ENCODE peak calls at places on chromosomes 2 and 18, in nine cellular contexts. One of them, this sample, is unnamed. For H3K36me3, the result is how much of the 10 kb centered on the place peaks cover.

GRCh38 chr2:226247289-226248275 is 552.0 kb downstream of the IRS1 start:
- DNase-seq in K562: no peak
- DNase-seq in Peyer's patch: no peak
- DNase-seq in kidney: no peak
- DNase-seq in adrenal gland: no peak
- DNase-seq in brain microvascular endothelial cell: no peak
- DNase-seq in A673: no peak
- DNase-seq in left ventricle myocardium inferior: no peak
- DNase-seq in pancreas: no peak
- DNase-seq in this sample: no peak

GRCh38 chr18:61972389-61973264 is 79.8 kb upstream of the RNF152 start:
- DNase-seq in K562: no peak
- DNase-seq in Peyer's patch: no peak
- DNase-seq in kidney: no peak
- DNase-seq in adrenal gland: no peak
- DNase-seq in brain microvascular endothelial cell: no peak
- DNase-seq in A673: no peak
- DNase-seq in left ventricle myocardium inferior: no peak
- DNase-seq in pancreas: no peak
- DNase-seq in this sample: no peak

GRCh38 chr2:128511731-128512663 is 193.3 kb upstream of the HS6ST1 start:
- DNase-seq in K562: no peak
- DNase-seq in Peyer's patch: no peak
- DNase-seq in kidney: no peak
- DNase-seq in adrenal gland: no peak
- DNase-seq in brain microvascular endothelial cell: no peak
- DNase-seq in A673: no peak
- DNase-seq in left ventricle myocardium inferior: no peak
- DNase-seq in pancreas: no peak
- DNase-seq in this sample: peak

GRCh38 chr2:207067476-207067875 is 98.3 kb downstream of the KLF7 start:
- DNase-seq in K562: no peak
- DNase-seq in Peyer's patch: no peak
- DNase-seq in kidney: no peak
- DNase-seq in adrenal gland: peak
- DNase-seq in brain microvascular endothelial cell: no peak
- DNase-seq in A673: no peak
- DNase-seq in left ventricle myocardium inferior: no peak
- DNase-seq in pancreas: no peak
- DNase-seq in this sample: no peak

GRCh38 chr2:100817388-100817985 is 2.5 kb upstream of the NPAS2 start:
- DNase-seq in K562: no peak
- DNase-seq in Peyer's patch: peak
- DNase-seq in kidney: no peak
- DNase-seq in adrenal gland: no peak
- DNase-seq in brain microvascular endothelial cell: no peak
- DNase-seq in A673: no peak
- DNase-seq in left ventricle myocardium inferior: no peak
- DNase-seq in pancreas: no peak
- DNase-seq in this sample: no peak

GRCh38 chr2:95058989-95059601 is 33.6 kb downstream of the MAL start:
- DNase-seq in K562: no peak
- DNase-seq in Peyer's patch: peak
- DNase-seq in kidney: peak
- DNase-seq in adrenal gland: no peak
- DNase-seq in brain microvascular endothelial cell: no peak
- DNase-seq in A673: no peak
- DNase-seq in left ventricle myocardium inferior: no peak
- DNase-seq in pancreas: no peak
- DNase-seq in this sample: no peak

GRCh38 chr2:200993097-200993496 is 29.6 kb upstream of the ORC2 start:
- DNase-seq in K562: no peak
- DNase-seq in Peyer's patch: no peak
- DNase-seq in kidney: no peak
- DNase-seq in adrenal gland: no peak
- DNase-seq in brain microvascular endothelial cell: no peak
- DNase-seq in A673: no peak
- DNase-seq in left ventricle myocardium inferior: no peak
- DNase-seq in pancreas: no peak
- DNase-seq in this sample: no peak

GRCh38 chr2:237533668-237534138 is 32.7 kb upstream of the PRLH start:
- DNase-seq in K562: no peak
- DNase-seq in Peyer's patch: no peak
- DNase-seq in kidney: no peak
- DNase-seq in adrenal gland: no peak
- DNase-seq in brain microvascular endothelial cell: peak
- DNase-seq in A673: no peak
- DNase-seq in left ventricle myocardium inferior: no peak
- DNase-seq in pancreas: no peak
- DNase-seq in this sample: no peak

GRCh38 chr2:60262178-60262577 is 291.3 kb downstream of the BCL11A start:
- DNase-seq in K562: no peak
- DNase-seq in Peyer's patch: no peak
- DNase-seq in kidney: no peak
- DNase-seq in adrenal gland: no peak
- DNase-seq in brain microvascular endothelial cell: no peak
- DNase-seq in A673: no peak
- DNase-seq in left ventricle myocardium inferior: no peak
- DNase-seq in pancreas: no peak
- DNase-seq in this sample: no peak

GRCh38 chr2:151029406-151030157 is 232.1 kb downstream of the RBM43 start:
- DNase-seq in K562: no peak
- DNase-seq in Peyer's patch: no peak
- DNase-seq in kidney: no peak
- DNase-seq in adrenal gland: no peak
- DNase-seq in brain microvascular endothelial cell: peak
- DNase-seq in A673: no peak
- DNase-seq in left ventricle myocardium inferior: no peak
- DNase-seq in pancreas: no peak
- DNase-seq in this sample: no peak

GRCh38 chr2:71313016-71313766 is 18.4 kb upstream of the ZNF638 start:
- DNase-seq in K562: no peak
- DNase-seq in Peyer's patch: no peak
- DNase-seq in kidney: no peak
- DNase-seq in adrenal gland: no peak
- DNase-seq in brain microvascular endothelial cell: no peak
- DNase-seq in A673: no peak
- DNase-seq in left ventricle myocardium inferior: no peak
- DNase-seq in pancreas: no peak
- DNase-seq in this sample: no peak

GRCh38 chr2:50952596-50952995 is 79.3 kb downstream of the NRXN1 start:
- DNase-seq in K562: no peak
- DNase-seq in Peyer's patch: no peak
- DNase-seq in kidney: no peak
- DNase-seq in adrenal gland: no peak
- DNase-seq in brain microvascular endothelial cell: peak
- DNase-seq in A673: peak
- DNase-seq in left ventricle myocardium inferior: no peak
- DNase-seq in pancreas: no peak
- DNase-seq in this sample: no peak

GRCh38 chr18:11064106-11064505 is 85.3 kb downstream of the PIEZO2 start:
- DNase-seq in K562: no peak
- DNase-seq in Peyer's patch: no peak
- DNase-seq in kidney: no peak
- DNase-seq in adrenal gland: no peak
- DNase-seq in brain microvascular endothelial cell: no peak
- DNase-seq in A673: no peak
- DNase-seq in left ventricle myocardium inferior: no peak
- DNase-seq in pancreas: no peak
- DNase-seq in this sample: no peak

GRCh38 chr18:74662622-74663021 is 65.0 kb downstream of the ZNF407 start:
- DNase-seq in K562: no peak
- DNase-seq in Peyer's patch: no peak
- DNase-seq in kidney: no peak
- DNase-seq in adrenal gland: no peak
- DNase-seq in brain microvascular endothelial cell: no peak
- DNase-seq in A673: no peak
- DNase-seq in left ventricle myocardium inferior: no peak
- DNase-seq in pancreas: no peak
- DNase-seq in this sample: no peak

GRCh38 chr2:226915846-226916360 is 80.0 kb downstream of the RHBDD1 start:
- DNase-seq in K562: no peak
- DNase-seq in Peyer's patch: no peak
- DNase-seq in kidney: no peak
- DNase-seq in adrenal gland: no peak
- DNase-seq in brain microvascular endothelial cell: peak
- DNase-seq in A673: no peak
- DNase-seq in left ventricle myocardium inferior: no peak
- DNase-seq in pancreas: no peak
- DNase-seq in this sample: no peak

GRCh38 chr2:173750332-173750731 is 214.8 kb downstream of the SP3 start:
- DNase-seq in K562: no peak
- DNase-seq in Peyer's patch: no peak
- DNase-seq in kidney: no peak
- DNase-seq in adrenal gland: no peak
- DNase-seq in brain microvascular endothelial cell: no peak
- DNase-seq in A673: peak
- DNase-seq in left ventricle myocardium inferior: no peak
- DNase-seq in pancreas: no peak
- DNase-seq in this sample: peak

GRCh38 chr18:55587341-55588000 is 521 bp downstream of the TCF4 start:
- DNase-seq in K562: peak
- DNase-seq in Peyer's patch: no peak
- DNase-seq in kidney: no peak
- DNase-seq in adrenal gland: peak
- DNase-seq in brain microvascular endothelial cell: peak
- DNase-seq in A673: peak
- DNase-seq in left ventricle myocardium inferior: peak
- DNase-seq in pancreas: no peak
- DNase-seq in this sample: peak

GRCh38 chr18:48801728-48802542 is 148.8 kb downstream of the SMAD7 start:
- DNase-seq in K562: no peak
- DNase-seq in Peyer's patch: peak
- DNase-seq in kidney: peak
- DNase-seq in adrenal gland: peak
- DNase-seq in brain microvascular endothelial cell: no peak
- DNase-seq in A673: no peak
- DNase-seq in left ventricle myocardium inferior: peak
- DNase-seq in pancreas: no peak
- DNase-seq in this sample: peak

GRCh38 chr18:25503567-25504081 is 151.7 kb upstream of the ZNF521 start:
- DNase-seq in K562: no peak
- DNase-seq in Peyer's patch: peak
- DNase-seq in kidney: no peak
- DNase-seq in adrenal gland: peak
- DNase-seq in brain microvascular endothelial cell: peak
- DNase-seq in A673: peak
- DNase-seq in left ventricle myocardium inferior: peak
- DNase-seq in pancreas: no peak
- DNase-seq in this sample: peak

GRCh38 chr2:204751472-204751871 is 206.2 kb downstream of the PARD3B start:
- DNase-seq in K562: no peak
- DNase-seq in Peyer's patch: no peak
- DNase-seq in kidney: no peak
- DNase-seq in adrenal gland: no peak
- DNase-seq in brain microvascular endothelial cell: no peak
- DNase-seq in A673: no peak
- DNase-seq in left ventricle myocardium inferior: no peak
- DNase-seq in pancreas: no peak
- DNase-seq in this sample: no peak

GRCh38 chr2:14018620-14019019 is 613.9 kb upstream of the LRATD1 start:
- DNase-seq in K562: no peak
- DNase-seq in Peyer's patch: no peak
- DNase-seq in kidney: no peak
- DNase-seq in adrenal gland: no peak
- DNase-seq in brain microvascular endothelial cell: no peak
- DNase-seq in A673: no peak
- DNase-seq in left ventricle myocardium inferior: no peak
- DNase-seq in pancreas: no peak
- DNase-seq in this sample: no peak

GRCh38 chr2:55880416-55881143 is 43.0 kb downstream of the EFEMP1 start:
- DNase-seq in K562: no peak
- DNase-seq in Peyer's patch: no peak
- DNase-seq in kidney: no peak
- DNase-seq in adrenal gland: no peak
- DNase-seq in brain microvascular endothelial cell: no peak
- DNase-seq in A673: no peak
- DNase-seq in left ventricle myocardium inferior: no peak
- DNase-seq in pancreas: no peak
- DNase-seq in this sample: no peak

GRCh38 chr2:198173242-198173641 is 368.8 kb downstream of the PLCL1 start:
- DNase-seq in K562: no peak
- DNase-seq in Peyer's patch: no peak
- DNase-seq in kidney: no peak
- DNase-seq in adrenal gland: no peak
- DNase-seq in brain microvascular endothelial cell: no peak
- DNase-seq in A673: no peak
- DNase-seq in left ventricle myocardium inferior: no peak
- DNase-seq in pancreas: no peak
- DNase-seq in this sample: no peak
- H3K36me3 ChIP-seq in K562: under half
- H3K36me3 ChIP-seq in Peyer's patch: under half
- H3K36me3 ChIP-seq in kidney: under half
- H3K36me3 ChIP-seq in adrenal gland: under half
- H3K36me3 ChIP-seq in brain microvascular endothelial cell: under half
- H3K36me3 ChIP-seq in A673: under half
- H3K36me3 ChIP-seq in left ventricle myocardium inferior: under half
- H3K36me3 ChIP-seq in pancreas: under half
- H3K36me3 ChIP-seq in this sample: under half

GRCh38 chr2:43218221-43218549 is 8.2 kb downstream of the ZFP36L2 start:
- DNase-seq in K562: no peak
- DNase-seq in Peyer's patch: no peak
- DNase-seq in kidney: peak
- DNase-seq in adrenal gland: no peak
- DNase-seq in brain microvascular endothelial cell: peak
- DNase-seq in A673: no peak
- DNase-seq in left ventricle myocardium inferior: no peak
- DNase-seq in pancreas: no peak
- DNase-seq in this sample: no peak
- H3K4me3 ChIP-seq in K562: no peak
- H3K4me3 ChIP-seq in Peyer's patch: no peak
- H3K4me3 ChIP-seq in kidney: peak
- H3K4me3 ChIP-seq in adrenal gland: no peak
- H3K4me3 ChIP-seq in brain microvascular endothelial cell: no peak
- H3K4me3 ChIP-seq in A673: no peak
- H3K4me3 ChIP-seq in left ventricle myocardium inferior: peak
- H3K4me3 ChIP-seq in pancreas: no peak
- H3K4me3 ChIP-seq in this sample: no peak

DNA sequence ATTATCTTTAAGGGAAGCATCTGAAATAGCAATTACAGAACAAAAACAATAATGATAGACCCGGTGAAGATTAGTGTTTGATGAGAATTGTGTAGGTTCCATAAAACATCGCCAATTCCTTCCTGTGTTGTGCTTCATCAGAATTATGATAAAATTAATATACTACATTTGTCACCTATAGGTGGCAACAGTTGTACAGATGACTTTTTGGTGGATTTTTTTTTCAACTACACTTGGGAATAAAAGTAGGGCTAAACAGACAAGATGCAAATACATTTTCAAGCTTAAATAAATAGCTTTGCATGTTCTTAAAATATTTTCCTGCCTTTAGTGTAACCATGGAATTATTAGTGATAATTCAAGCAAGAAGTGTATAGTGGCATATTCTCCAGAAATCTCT is 7.0 kb upstream of the LYPD1 start:
- DNase-seq in K562: no peak
- DNase-seq in Peyer's patch: no peak
- DNase-seq in kidney: no peak
- DNase-seq in adrenal gland: no peak
- DNase-seq in brain microvascular endothelial cell: no peak
- DNase-seq in A673: peak
- DNase-seq in left ventricle myocardium inferior: no peak
- DNase-seq in pancreas: no peak
- DNase-seq in this sample: no peak
- TF ChIP-seq CTCF in K562: no peak
- TF ChIP-seq CTCF in Peyer's patch: no peak
- TF ChIP-seq CTCF in kidney: no peak
- TF ChIP-seq CTCF in adrenal gland: no peak
- TF ChIP-seq CTCF in brain microvascular endothelial cell: no peak
- TF ChIP-seq CTCF in A673: peak
- TF ChIP-seq CTCF in left ventricle myocardium inferior: peak
- TF ChIP-seq CTCF in pancreas: no peak
- TF ChIP-seq CTCF in this sample: no peak

GRCh38 chr2:222637072-222637471 is 18.8 kb downstream of the FARSB start:
- DNase-seq in K562: no peak
- DNase-seq in Peyer's patch: peak
- DNase-seq in kidney: no peak
- DNase-seq in adrenal gland: no peak
- DNase-seq in brain microvascular endothelial cell: no peak
- DNase-seq in A673: no peak
- DNase-seq in left ventricle myocardium inferior: no peak
- DNase-seq in pancreas: no peak
- DNase-seq in this sample: no peak
- H3K36me3 ChIP-seq in K562: half or more
- H3K36me3 ChIP-seq in Peyer's patch: under half
- H3K36me3 ChIP-seq in kidney: under half
- H3K36me3 ChIP-seq in adrenal gland: half or more
- H3K36me3 ChIP-seq in brain microvascular endothelial cell: under half
- H3K36me3 ChIP-seq in A673: half or more
- H3K36me3 ChIP-seq in left ventricle myocardium inferior: half or more
- H3K36me3 ChIP-seq in pancreas: under half
- H3K36me3 ChIP-seq in this sample: half or more